ENCODE peak calls at places on chromosomes 1 and 21, in four cellular contexts. A is stimulated activated CD8-positive, alpha-beta memory T cell treated with anti-CD3 and anti-CD28 coated beads, Interleukin-4, amount 100 ng/mL, for 1 hour; E is GM19239; V is tibial artery. O is an unnamed sample.

GRCh38 chr1:7707527-7707926 is 63.6 kb upstream of the VAMP3 start:
- DNase-seq in E (no peak), A (no peak), V (no peak), O (no peak)

GRCh38 chr1:116260096-116260495 is 112.9 kb upstream of the ATP1A1 start:
- DNase-seq in E (no peak), V (no peak), A (no peak), O (no peak)

GRCh38 chr21:26820473-26820872 is 24.7 kb downstream of the ADAMTS1 start:
- DNase-seq in A (no peak), E (no peak), V (no peak), O (no peak)

GRCh38 chr1:14055442-14056225 is 355.6 kb downstream of the PRDM2 start:
- DNase-seq in V (no peak), E (no peak), A (no peak), O (no peak)

GRCh38 chr1:39829791-39830533 is 41.3 kb upstream of the BMP8B start:
- DNase-seq in A (no peak), V (no peak), E (no peak), O (no peak)

GRCh38 chr1:19003371-19004290 is 47.2 kb upstream of the IFFO2 start:
- DNase-seq in V (no peak), E (no peak), A (no peak), O (no peak)

GRCh38 chr1:45304311-45305081 is 22.2 kb upstream of the HPDL start:
- DNase-seq in V (peak; percentile 59), A (no peak), E (no peak), O (no peak)

GRCh38 chr1:42186172-42186571 is 21.6 kb upstream of the GUCA2A start:
- DNase-seq in A (no peak), E (no peak), V (no peak), O (no peak)

GRCh38 chr1:51252366-51252765 is 16.3 kb downstream of the RNF11 start:
- DNase-seq in A (no peak), V (no peak), E (no peak), O (no peak)

GRCh38 chr1:207027921-207028320 is 4.6 kb downstream of the C1orf116 start:
- DNase-seq in A (no peak), E (no peak), V (no peak), O (no peak)

GRCh38 chr1:229480500-229480899 is 27.6 kb downstream of the NUP133 start:
- DNase-seq in V (no peak), E (no peak), A (no peak), O (no peak)

GRCh38 chr1:34162852-34163766 is 1.9 kb downstream of the CSMD2 start:
- DNase-seq in A (no peak), E (peak; percentile 65), V (peak; percentile 83), O (peak; percentile 11)

GRCh38 chr1:8381618-8382017 is 63.7 kb downstream of the SLC45A1 start:
- DNase-seq in E (no peak), A (no peak), V (peak; percentile 20), O (no peak)

GRCh38 chr1:12537906-12538461 is 80.0 kb downstream of the DHRS3 start:
- DNase-seq in E (no peak), V (no peak), A (no peak), O (no peak)

GRCh38 chr1:79695133-79695532 is 688.6 kb upstream of the ADGRL4 start:
- DNase-seq in E (peak; percentile 23), V (no peak), A (no peak), O (no peak)

GRCh38 chr1:174289644-174290310 is 130.5 kb downstream of the RABGAP1L start:
- DNase-seq in V (no peak), A (no peak), E (no peak), O (no peak)

GRCh38 chr1:152654110-152654509 is 9.1 kb upstream of the LCE2D start:
- DNase-seq in A (peak; percentile 3), E (peak; percentile 36), V (no peak), O (no peak)

GRCh38 chr1:165633624-165634023 is 2.6 kb downstream of the MGST3 start:
- DNase-seq in E (no peak), V (no peak), A (no peak), O (no peak)

GRCh38 chr1:178955391-178955954 is 70.2 kb upstream of the FAM20B start:
- DNase-seq in E (no peak), A (no peak), V (no peak), O (no peak)

GRCh38 chr1:219123041-219123440 is 50.6 kb upstream of the LYPLAL1 start:
- DNase-seq in A (no peak), E (no peak), V (no peak), O (no peak)

GRCh38 chr1:176206006-176206960 is 803 bp downstream of the COP1 start:
- DNase-seq in V (peak; percentile 67), A (no peak), E (no peak), O (no peak)

GRCh38 chr1:39398278-39399010 is 93.0 kb upstream of the BMP8A start:
- DNase-seq in V (peak; percentile 82), A (no peak), E (no peak), O (no peak)

GRCh38 chr1:211811848-211812247 is 18.7 kb downstream of the LPGAT1 start:
- DNase-seq in A (no peak), E (no peak), V (no peak), O (no peak)

GRCh38 chr21:28769683-28770082 is 223.0 kb downstream of the LTN1 start:
- DNase-seq in A (no peak), E (no peak), V (no peak), O (no peak)

GRCh38 chr1:160083968-160084770 is 2.8 kb downstream of the KCNJ9 start:
- DNase-seq in A (peak; percentile 47), E (peak; percentile 88), V (no peak), O (peak; percentile 65)

GRCh38 chr1:24795236-24795635 is 50.0 kb downstream of the CLIC4 start:
- DNase-seq in E (no peak), A (no peak), V (no peak), O (no peak)

GRCh38 chr21:31665397-31665796 is 5.9 kb downstream of the SOD1 start:
- DNase-seq in A (no peak), E (no peak), V (no peak), O (no peak)

O was measured in cerebellar nuclear complex.